ENCODE peak calls at places on chromosome 12, in ten cellular contexts. J is endothelial cell, T is AG04450, X is hippocampal formation, U is AG09309, G is nucleus accumbens, Y is HTR-8/SVneo, E is T-helper 9 cell, S is DMS153, M is G401. D is an unnamed sample.

GRCh38 chr12:48388430-48388829 is 37.7 kb upstream of the ZNF641 start:
- DNase-seq in J (no peak), T (no peak), X (no peak), U (no peak), G (no peak), Y (no peak), E (no peak), S (no peak), M (no peak), D (no peak)

GRCh38 chr12:176321-177181 is 37.4 kb downstream of the SLC6A12 start:
- DNase-seq in J (no peak), T (peak; percentile 16), X (peak; percentile 12), U (no peak), G (no peak), Y (peak; percentile 48), E (no peak), S (no peak), M (peak; percentile 80), D (no peak)

GRCh38 chr12:108482717-108483212 is 32.3 kb upstream of the FICD start:
- DNase-seq in J (no peak), T (no peak), X (no peak), U (peak; percentile 8), G (peak; percentile 22), Y (no peak), E (no peak), S (no peak), M (no peak), D (no peak)

GRCh38 chr12:3398196-3398789 is 92.7 kb upstream of the PRMT8 start:
- DNase-seq in J (no peak), T (no peak), X (no peak), U (no peak), G (no peak), Y (no peak), E (no peak), S (no peak), M (no peak), D (no peak)

GRCh38 chr12:16165506-16165905 is 112.0 kb downstream of the SLC15A5 start:
- DNase-seq in J (peak; percentile 34), T (peak; percentile 2), X (peak; percentile 68), U (no peak), G (no peak), Y (no peak), E (no peak), S (peak; percentile 67), M (peak; percentile 26), D (peak; percentile 56)

GRCh38 chr12:93098077-93098476 is 169.0 kb upstream of the EEA1 start:
- DNase-seq in J (peak; percentile 59), T (no peak), X (no peak), U (no peak), G (no peak), Y (no peak), E (peak; percentile 60), S (no peak), M (peak; percentile 27), D (peak; percentile 26)

GRCh38 chr12:58341791-58342190 is 400.4 kb downstream of the ATP23 start:
- DNase-seq in J (no peak), T (peak; percentile 87), X (no peak), U (no peak), G (no peak), Y (no peak), E (no peak), S (peak; percentile 85), M (no peak), D (peak; percentile 24)

GRCh38 chr12:5988659-5989116 is 43.6 kb upstream of the ANO2 start:
- DNase-seq in J (peak; percentile 85), T (peak; percentile 43), X (peak; percentile 64), U (peak; percentile 18), G (peak; percentile 25), Y (peak; percentile 92), E (peak; percentile 55), S (peak; percentile 60), M (peak; percentile 75), D (peak; percentile 70)

GRCh38 chr12:32615441-32615840 is 63.7 kb upstream of the DNM1L start:
- DNase-seq in J (no peak), T (no peak), X (no peak), U (no peak), G (no peak), Y (no peak), E (no peak), S (no peak), M (no peak), D (no peak)

GRCh38 chr12:54416908-54417603 is 2.0 kb downstream of the ITGA5 start:
- DNase-seq in J (no peak), T (no peak), X (no peak), U (no peak), G (no peak), Y (no peak), E (no peak), S (no peak), M (no peak), D (no peak)

GRCh38 chr12:105508096-105508495 is 177.6 kb downstream of the C12orf75 start:
- DNase-seq in J (no peak), T (no peak), X (no peak), U (no peak), G (no peak), Y (no peak), E (no peak), S (no peak), M (no peak), D (no peak)

GRCh38 chr12:113855998-113856397 is 110.1 kb downstream of the RBM19 start:
- DNase-seq in J (no peak), T (no peak), X (no peak), U (no peak), G (no peak), Y (no peak), E (no peak), S (no peak), M (peak; percentile 72), D (no peak)

GRCh38 chr12:8593246-8593645 is 19.4 kb downstream of the AICDA start:
- DNase-seq in J (no peak), T (no peak), X (no peak), U (no peak), G (no peak), Y (no peak), E (no peak), S (no peak), M (no peak), D (no peak)

GRCh38 chr12:103166949-103167348 is 209.5 kb downstream of the ASCL1 start:
- DNase-seq in J (no peak), T (no peak), X (no peak), U (no peak), G (no peak), Y (no peak), E (no peak), S (no peak), M (no peak), D (no peak)

GRCh38 chr12:64077922-64078321 is 144.2 kb downstream of the KICS2 start:
- DNase-seq in J (no peak), T (no peak), X (no peak), U (no peak), G (no peak), Y (no peak), E (no peak), S (peak; percentile 9), M (no peak), D (no peak)

GRCh38 chr12:130671556-130671955 is 44.5 kb downstream of the RIMBP2 start:
- DNase-seq in J (no peak), T (no peak), X (no peak), U (no peak), G (no peak), Y (no peak), E (no peak), S (no peak), M (no peak), D (no peak)

GRCh38 chr12:29241821-29242591 is 92.9 kb downstream of the FAR2 start:
- DNase-seq in J (no peak), T (peak; percentile 15), X (peak; percentile 86), U (peak; percentile 82), G (peak; percentile 19), Y (no peak), E (no peak), S (no peak), M (peak; percentile 62), D (no peak)

GRCh38 chr12:122029620-122030426 is 8.1 kb downstream of the BCL7A start:
- DNase-seq in J (no peak), T (no peak), X (no peak), U (no peak), G (no peak), Y (peak; percentile 72), E (no peak), S (no peak), M (no peak), D (no peak)

GRCh38 chr12:20865873-20866272 is 55.4 kb downstream of the SLCO1B3 start:
- DNase-seq in J (no peak), T (no peak), X (no peak), U (no peak), G (no peak), Y (no peak), E (no peak), S (peak; percentile 39), M (no peak), D (no peak)

GRCh38 chr12:129635003-129635685 is 268.7 kb downstream of the TMEM132D start:
- DNase-seq in J (no peak), T (no peak), X (no peak), U (no peak), G (no peak), Y (no peak), E (no peak), S (no peak), M (no peak), D (no peak)

GRCh38 chr12:110451263-110451662 is 1.1 kb upstream of the ARPC3 start:
- DNase-seq in J (no peak), T (no peak), X (no peak), U (no peak), G (no peak), Y (no peak), E (no peak), S (no peak), M (no peak), D (no peak)

GRCh38 chr12:116928504-116928903 is 17.8 kb downstream of the FBXW8 start:
- DNase-seq in J (no peak), T (no peak), X (no peak), U (no peak), G (no peak), Y (no peak), E (no peak), S (no peak), M (no peak), D (no peak)

GRCh38 chr12:121241203-121241970 is 31.5 kb downstream of the P2RX4 start:
- DNase-seq in J (no peak), T (no peak), X (no peak), U (no peak), G (no peak), Y (no peak), E (no peak), S (no peak), M (no peak), D (no peak)

GRCh38 chr12:90205165-90205564 is 496.5 kb upstream of the ATP2B1 start:
- DNase-seq in J (no peak), T (no peak), X (no peak), U (no peak), G (no peak), Y (no peak), E (no peak), S (no peak), M (no peak), D (no peak)

GRCh38 chr12:120496353-120497340 is 734 bp downstream of the DYNLL1 start:
- DNase-seq in J (peak; percentile 41), T (no peak), X (peak; percentile 80), U (no peak), G (peak; percentile 73), Y (peak; percentile 60), E (peak; percentile 45), S (no peak), M (peak; percentile 84), D (peak; percentile 44)

GRCh38 chr12:3463927-3464326 is 27.1 kb upstream of the PRMT8 start:
- DNase-seq in J (no peak), T (no peak), X (no peak), U (no peak), G (no peak), Y (no peak), E (no peak), S (no peak), M (no peak), D (no peak)

GRCh38 chr12:6688543-6688999 is 604 bp downstream of the ZNF384 start:
- DNase-seq in J (peak; percentile 28), T (no peak), X (no peak), U (no peak), G (no peak), Y (peak; percentile 98), E (peak; percentile 26), S (no peak), M (peak; percentile 86), D (no peak)

GRCh38 chr12:109885616-109886015 is 5.3 kb upstream of the GLTP start:
- DNase-seq in J (no peak), T (no peak), X (no peak), U (no peak), G (no peak), Y (no peak), E (no peak), S (no peak), M (no peak), D (no peak)

D was measured in NCI-H774.